ENCODE peak calls at places on chromosomes 12 and 14, in five cellular contexts. K is A549, W is IMR-90, Z is K562, Y is SK-N-SH. T is an unnamed sample.

GRCh38 chr12:114682101-114682919 is 1.7 kb downstream of the TBX3 start:
- DNase-seq in K (no peak), W (no peak), Z (no peak), Y (no peak), T (no peak)

GRCh38 chr12:6052206-6052939 is 72.1 kb downstream of the VWF start:
- DNase-seq in K (no peak), W (no peak), Z (no peak), Y (no peak), T (no peak)

GRCh38 chr12:190881-191280 is 23.1 kb downstream of the SLC6A12 start:
- DNase-seq in K (no peak), W (no peak), Z (no peak), Y (no peak), T (no peak)

GRCh38 chr14:77376771-77377501 is at the start of the genes SAMD15 and TMED8:
- DNase-seq in K (peak; percentile 89), W (peak; percentile 80), Z (peak; percentile 79), Y (peak; percentile 95), T (peak; percentile 53)

GRCh38 chr12:101780599-101780998 is 41.3 kb upstream of the SYCP3 start:
- DNase-seq in K (no peak), W (no peak), Z (no peak), Y (no peak), T (no peak)

GRCh38 chr14:80059041-80059440 is 152.3 kb downstream of the DIO2 start:
- DNase-seq in K (no peak), W (peak; percentile 89), Z (no peak), Y (no peak), T (no peak)

GRCh38 chr14:92677087-92677668 is 71.2 kb downstream of the LGMN start:
- DNase-seq in K (no peak), W (no peak), Z (no peak), Y (no peak), T (peak; percentile 99)

GRCh38 chr12:56007892-56008471 is 10.9 kb downstream of the SUOX start:
- DNase-seq in K (no peak), W (no peak), Z (peak; percentile 26), Y (no peak), T (no peak)

GRCh38 chr12:76694369-76694768 is 69.5 kb upstream of the ZDHHC17 start:
- DNase-seq in K (no peak), W (no peak), Z (no peak), Y (no peak), T (no peak)

GRCh38 chr12:6914246-6914947 is at the start of gene ENO2:
- DNase-seq in K (peak; percentile 62), W (peak; percentile 63), Z (peak; percentile 44), Y (peak; percentile 91), T (no peak)

GRCh38 chr12:10722905-10723866 is at the start of gene YBX3:
- DNase-seq in K (peak; percentile 88), W (peak; percentile 75), Z (peak; percentile 80), Y (peak; percentile 14), T (no peak)

GRCh38 chr14:102824832-102825231 is 47.6 kb downstream of the TRAF3 start:
- DNase-seq in K (peak; percentile 13), W (peak; percentile 86), Z (no peak), Y (no peak), T (no peak)

GRCh38 chr14:77185093-77185465 is 3.5 kb downstream of the TMEM63C start:
- DNase-seq in K (no peak), W (no peak), Z (no peak), Y (no peak), T (no peak)

GRCh38 chr14:80387563-80387981 is 176.3 kb upstream of the DIO2 start:
- DNase-seq in K (no peak), W (no peak), Z (no peak), Y (no peak), T (no peak)

GRCh38 chr12:46677749-46678148 is 148.0 kb downstream of the SLC38A4 start:
- DNase-seq in K (peak; percentile 70), W (peak; percentile 55), Z (peak; percentile 19), Y (peak; percentile 9), T (no peak)

GRCh38 chr14:99047436-99048110 is 224.4 kb downstream of the BCL11B start:
- DNase-seq in K (no peak), W (no peak), Z (no peak), Y (no peak), T (no peak)

GRCh38 chr12:108890208-108890607 is 10.3 kb downstream of the DAO start:
- DNase-seq in K (no peak), W (peak; percentile 15), Z (peak; percentile 31), Y (no peak), T (no peak)
- TF ChIP-seq RCOR1 in K (no peak), W (no peak), Z (no peak), Y (no peak), T (no peak)

GRCh38 chr14:88468396-88468795 is 82.9 kb downstream of the SPATA7 start:
- DNase-seq in K (no peak), W (peak; percentile 92), Z (no peak), Y (no peak), T (no peak)

DNA sequence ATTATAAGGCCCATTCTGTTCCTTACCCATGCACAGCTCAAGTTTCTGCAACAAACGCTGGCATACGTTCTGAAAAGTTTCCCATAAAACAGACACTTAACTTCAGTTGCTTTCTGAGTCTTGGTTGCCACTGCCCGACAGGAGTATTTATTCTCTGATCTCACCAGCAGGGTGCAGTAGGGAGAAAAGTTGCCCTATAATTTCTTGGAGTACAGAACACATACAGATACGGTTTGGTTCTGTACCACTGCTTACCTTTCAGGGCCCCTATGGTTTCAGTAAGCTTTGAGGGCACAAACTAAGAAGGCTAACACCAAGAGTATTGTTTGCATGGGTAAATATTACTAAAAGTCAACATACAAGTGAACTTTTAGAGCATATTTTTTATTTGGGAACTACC is 77.9 kb downstream of the SPATA7 start:
- DNase-seq in K (peak; percentile 38), W (no peak), Z (peak; percentile 23), Y (no peak), T (no peak)
- TF ChIP-seq RCOR1 in K (no peak), W (no peak), Z (no peak), Y (no peak), T (no peak)

GRCh38 chr12:71060426-71060825 is 97.4 kb downstream of the TSPAN8 start:
- DNase-seq in K (no peak), W (no peak), Z (no peak), Y (no peak), T (no peak)
- TF ChIP-seq RCOR1 in K (no peak), W (no peak), Z (no peak), Y (no peak), T (no peak)

DNA sequence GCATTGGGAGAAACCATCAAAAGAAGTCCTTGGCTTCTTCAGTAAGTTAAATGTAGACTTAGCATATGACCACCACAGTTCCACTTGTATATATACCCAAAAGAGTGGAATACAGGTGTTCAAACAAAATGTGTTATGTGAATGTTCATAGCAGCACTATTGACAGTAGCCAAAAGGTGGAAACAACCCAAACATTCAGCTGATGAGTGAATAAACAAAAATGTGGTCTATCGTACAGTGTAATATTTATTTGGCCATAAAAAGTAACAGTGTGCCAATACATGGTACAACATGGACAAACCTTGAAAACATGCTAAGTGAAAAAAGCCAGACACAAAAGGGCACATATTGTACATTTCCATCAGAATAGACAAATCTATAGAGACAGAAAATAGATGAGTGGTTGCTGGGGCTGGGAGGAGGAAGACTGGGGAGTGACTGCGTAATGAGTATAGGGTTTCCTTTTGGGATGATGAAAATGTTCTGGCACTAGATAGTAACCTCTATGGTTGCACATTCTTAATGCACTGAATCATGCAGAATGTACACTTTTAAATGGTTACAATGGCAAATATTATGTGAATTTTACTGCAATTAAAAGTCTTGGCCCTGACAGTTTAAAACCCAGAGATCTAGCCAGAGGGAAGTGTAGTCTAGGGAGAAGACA is 5.5 kb downstream of the ERP29 start:
- DNase-seq in K (no peak), W (peak; percentile 92), Z (no peak), Y (no peak), T (no peak)
- TF ChIP-seq RCOR1 in K (no peak), W (no peak), Z (no peak), Y (no peak), T (no peak)

GRCh38 chr14:105464501-105464900 is 10.1 kb upstream of the CRIP2 start:
- DNase-seq in K (no peak), W (no peak), Z (no peak), Y (no peak), T (no peak)

GRCh38 chr14:105467249-105467941 is 7.2 kb upstream of the CRIP2 start:
- DNase-seq in K (no peak), W (no peak), Z (no peak), Y (no peak), T (no peak)

GRCh38 chr14:105466491-105467248 is 8.0 kb upstream of the CRIP2 start:
- DNase-seq in K (no peak), W (no peak), Z (no peak), Y (no peak), T (no peak)

GRCh38 chr14:105467942-105468471 is 6.6 kb upstream of the CRIP2 start:
- DNase-seq in K (no peak), W (no peak), Z (no peak), Y (no peak), T (no peak)

GRCh38 chr14:105465209-105466031 is 9.2 kb upstream of the CRIP2 start:
- DNase-seq in K (no peak), W (no peak), Z (no peak), Y (no peak), T (no peak)
- TF ChIP-seq RCOR1 in K (no peak), W (no peak), Z (no peak), Y (no peak), T (no peak)

DNA sequence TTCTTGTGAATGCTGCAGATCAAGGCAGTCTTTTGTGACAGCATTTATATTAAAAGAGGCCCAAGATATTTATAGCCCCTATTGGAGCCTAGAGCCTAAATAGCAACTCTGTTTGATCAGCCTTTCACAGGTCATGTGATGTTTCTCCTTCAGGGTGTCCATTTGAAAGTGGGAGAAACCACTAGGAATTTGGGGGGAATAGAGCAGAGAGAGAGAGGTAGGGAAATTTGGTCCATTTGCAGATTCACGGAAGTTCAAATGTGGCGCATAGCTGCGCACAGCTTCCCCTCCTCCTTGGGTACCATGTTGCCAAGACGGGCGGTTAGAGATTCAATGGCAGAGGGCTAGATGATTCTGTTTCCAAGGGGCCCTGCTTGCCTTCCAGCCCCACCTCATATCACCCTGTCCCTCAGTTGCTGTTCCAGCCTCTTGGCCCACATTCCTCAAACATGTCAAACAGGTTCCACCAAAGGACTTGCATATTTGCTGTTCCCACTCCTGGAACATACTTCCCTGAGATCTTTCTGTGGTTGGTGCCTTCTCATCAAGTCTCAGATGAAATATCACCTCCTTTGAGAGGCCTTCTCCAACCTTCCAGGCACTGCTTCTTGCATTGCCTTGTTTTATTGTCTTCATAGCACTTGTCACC is 220.8 kb downstream of the CHST11 start:
- DNase-seq in K (no peak), W (no peak), Z (no peak), Y (no peak), T (no peak)
- TF ChIP-seq RCOR1 in K (no peak), W (no peak), Z (no peak), Y (no peak), T (no peak)

GRCh38 chr14:72907327-72907826 is 13.5 kb upstream of the DPF3 start:
- DNase-seq in K (no peak), W (no peak), Z (no peak), Y (no peak), T (no peak)
- TF ChIP-seq RCOR1 in K (no peak), W (no peak), Z (no peak), Y (no peak), T (no peak)